ENCODE peak calls at places on chromosomes 13 and 19, in four cellular contexts. One of them, this sample, is unnamed. For H3K9me3, the result is how much of the 10 kb centered on the place peaks cover.

GRCh38 chr13:113862766-113863510 is 938 bp downstream of the GAS6 start:
- DNase-seq in Karpas-422: no peak
- DNase-seq in neuronal stem cell: no peak
- DNase-seq in uterus: peak
- DNase-seq in this sample: no peak

GRCh38 chr13:79741006-79741405 is 260.1 kb downstream of the NDFIP2 start:
- DNase-seq in Karpas-422: no peak
- DNase-seq in neuronal stem cell: no peak
- DNase-seq in uterus: no peak
- DNase-seq in this sample: peak

GRCh38 chr13:29679357-29680050 is 84.0 kb upstream of the SLC7A1 start:
- DNase-seq in Karpas-422: no peak
- DNase-seq in neuronal stem cell: no peak
- DNase-seq in uterus: no peak
- DNase-seq in this sample: no peak

GRCh38 chr13:82713681-82714405 is 1168.4 kb downstream of the SLITRK1 start:
- DNase-seq in Karpas-422: no peak
- DNase-seq in neuronal stem cell: no peak
- DNase-seq in uterus: no peak
- DNase-seq in this sample: peak

GRCh38 chr13:37412271-37412683 is 186.3 kb downstream of the POSTN start:
- DNase-seq in Karpas-422: no peak
- DNase-seq in neuronal stem cell: no peak
- DNase-seq in uterus: no peak
- DNase-seq in this sample: no peak

GRCh38 chr19:6479836-6480398 is 1.7 kb downstream of the DENND1C start:
- DNase-seq in Karpas-422: no peak
- DNase-seq in neuronal stem cell: no peak
- DNase-seq in uterus: no peak
- DNase-seq in this sample: no peak

GRCh38 chr13:20891768-20892167 is 10.8 kb downstream of the XPO4 start:
- DNase-seq in Karpas-422: no peak
- DNase-seq in neuronal stem cell: no peak
- DNase-seq in uterus: no peak
- DNase-seq in this sample: no peak

GRCh38 chr13:109610517-109610916 is 175.9 kb downstream of the IRS2 start:
- DNase-seq in Karpas-422: peak
- DNase-seq in neuronal stem cell: no peak
- DNase-seq in uterus: no peak
- DNase-seq in this sample: peak

GRCh38 chr19:13986348-13986904 is 19.7 kb downstream of the RFX1 start:
- DNase-seq in Karpas-422: peak
- DNase-seq in neuronal stem cell: no peak
- DNase-seq in uterus: peak
- DNase-seq in this sample: peak

GRCh38 chr13:101579291-101579802 is 126.9 kb downstream of the ITGBL1 start:
- DNase-seq in Karpas-422: no peak
- DNase-seq in neuronal stem cell: no peak
- DNase-seq in uterus: no peak
- DNase-seq in this sample: peak

GRCh38 chr19:33767898-33768413 is 28.7 kb upstream of the KCTD15 start:
- DNase-seq in Karpas-422: peak
- DNase-seq in neuronal stem cell: peak
- DNase-seq in uterus: no peak
- DNase-seq in this sample: peak

GRCh38 chr19:34089566-34089965 is 82.7 kb upstream of the LSM14A start:
- DNase-seq in Karpas-422: no peak
- DNase-seq in neuronal stem cell: no peak
- DNase-seq in uterus: no peak
- DNase-seq in this sample: no peak

GRCh38 chr19:14089412-14089661 is 1.2 kb downstream of the SAMD1 start:
- DNase-seq in Karpas-422: peak
- DNase-seq in neuronal stem cell: no peak
- DNase-seq in uterus: no peak
- DNase-seq in this sample: no peak

GRCh38 chr19:28882818-28883217 is 330.1 kb downstream of the UQCRFS1 start:
- DNase-seq in Karpas-422: no peak
- DNase-seq in neuronal stem cell: no peak
- DNase-seq in uterus: no peak
- DNase-seq in this sample: no peak

GRCh38 chr13:99721606-99722384 is 220.5 kb downstream of the TM9SF2 start:
- DNase-seq in Karpas-422: peak
- DNase-seq in neuronal stem cell: peak
- DNase-seq in uterus: no peak
- DNase-seq in this sample: no peak

GRCh38 chr19:351976-352625 is 7.5 kb upstream of the MIER2 start:
- DNase-seq in Karpas-422: no peak
- DNase-seq in neuronal stem cell: no peak
- DNase-seq in uterus: no peak
- DNase-seq in this sample: no peak

GRCh38 chr19:38718747-38719543 is 25.3 kb downstream of the CAPN12 start:
- DNase-seq in Karpas-422: no peak
- DNase-seq in neuronal stem cell: no peak
- DNase-seq in uterus: peak
- DNase-seq in this sample: peak

GRCh38 chr13:71865858-71866172 is 1.2 kb downstream of the DACH1 start:
- DNase-seq in Karpas-422: no peak
- DNase-seq in neuronal stem cell: no peak
- DNase-seq in uterus: peak
- DNase-seq in this sample: peak

GRCh38 chr19:45809643-45810159 is 5.4 kb downstream of the RSPH6A start:
- DNase-seq in Karpas-422: no peak
- DNase-seq in neuronal stem cell: no peak
- DNase-seq in uterus: no peak
- DNase-seq in this sample: peak

GRCh38 chr13:23804166-23804565 is 85.0 kb downstream of the MIPEP start:
- DNase-seq in Karpas-422: no peak
- DNase-seq in neuronal stem cell: no peak
- DNase-seq in uterus: no peak
- DNase-seq in this sample: no peak

GRCh38 chr19:37412700-37413099 is 41.8 kb downstream of the ZNF527 start:
- DNase-seq in Karpas-422: no peak
- DNase-seq in neuronal stem cell: no peak
- DNase-seq in uterus: no peak
- DNase-seq in this sample: no peak
- H3K9me3 ChIP-seq in Karpas-422: half or more
- H3K9me3 ChIP-seq in neuronal stem cell: half or more
- H3K9me3 ChIP-seq in uterus: under half
- H3K9me3 ChIP-seq in this sample: half or more

DNA sequence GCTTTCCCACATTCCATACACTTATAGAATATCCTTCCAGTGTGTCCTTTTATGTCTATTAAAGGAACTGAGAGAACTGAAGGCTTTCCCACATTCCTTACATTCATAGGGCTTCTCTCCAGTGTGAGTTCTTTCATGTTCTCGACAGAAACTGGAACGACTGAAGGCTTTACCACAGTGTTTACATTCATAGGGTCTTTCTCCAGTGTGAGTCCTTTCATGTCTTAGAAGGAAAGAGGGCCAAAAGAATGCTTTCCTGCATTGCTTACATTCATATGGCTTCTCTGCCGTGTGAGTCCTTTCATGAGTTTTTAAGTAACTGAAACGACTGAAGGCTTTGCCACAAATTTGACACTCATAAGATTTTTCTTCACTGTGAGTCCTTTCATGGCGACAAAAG is 22.3 kb downstream of the ZNF44 start:
- DNase-seq in Karpas-422: no peak
- DNase-seq in neuronal stem cell: no peak
- DNase-seq in uterus: no peak
- DNase-seq in this sample: no peak
- H3K9me3 ChIP-seq in Karpas-422: under half
- H3K9me3 ChIP-seq in neuronal stem cell: half or more
- H3K9me3 ChIP-seq in uterus: under half
- H3K9me3 ChIP-seq in this sample: half or more

DNA sequence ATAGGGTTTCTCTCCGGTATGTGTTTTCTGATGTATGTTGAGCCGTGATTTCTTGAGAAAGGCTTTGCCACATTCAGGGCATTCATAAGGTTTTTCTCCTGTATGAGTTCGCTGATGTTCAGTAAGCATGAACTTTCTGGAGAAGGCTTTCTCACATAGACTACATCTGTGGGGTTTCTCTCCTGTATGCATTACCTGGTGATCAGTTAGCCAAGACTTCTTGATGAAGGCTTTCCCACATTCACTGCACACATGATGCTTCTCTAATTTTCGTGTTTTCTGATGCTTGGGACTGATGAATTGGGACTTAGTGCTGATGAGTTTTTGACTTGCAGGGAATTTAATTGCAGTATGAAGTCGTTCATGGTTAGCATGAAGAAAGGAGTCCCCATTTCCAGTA is 21.1 kb downstream of the ZNF350 start:
- DNase-seq in Karpas-422: no peak
- DNase-seq in neuronal stem cell: no peak
- DNase-seq in uterus: no peak
- DNase-seq in this sample: no peak
- H3K9me3 ChIP-seq in Karpas-422: under half
- H3K9me3 ChIP-seq in neuronal stem cell: half or more
- H3K9me3 ChIP-seq in uterus: under half
- H3K9me3 ChIP-seq in this sample: under half

GRCh38 chr19:36460046-36460445 is 29.3 kb downstream of the ZNF566 start:
- DNase-seq in Karpas-422: no peak
- DNase-seq in neuronal stem cell: no peak
- DNase-seq in uterus: no peak
- DNase-seq in this sample: no peak

GRCh38 chr19:36456831-36457230 is 32.5 kb downstream of the ZNF566 start:
- DNase-seq in Karpas-422: no peak
- DNase-seq in neuronal stem cell: no peak
- DNase-seq in uterus: no peak
- DNase-seq in this sample: no peak
- H3K9me3 ChIP-seq in Karpas-422: under half
- H3K9me3 ChIP-seq in neuronal stem cell: half or more
- H3K9me3 ChIP-seq in uterus: under half
- H3K9me3 ChIP-seq in this sample: under half

DNA sequence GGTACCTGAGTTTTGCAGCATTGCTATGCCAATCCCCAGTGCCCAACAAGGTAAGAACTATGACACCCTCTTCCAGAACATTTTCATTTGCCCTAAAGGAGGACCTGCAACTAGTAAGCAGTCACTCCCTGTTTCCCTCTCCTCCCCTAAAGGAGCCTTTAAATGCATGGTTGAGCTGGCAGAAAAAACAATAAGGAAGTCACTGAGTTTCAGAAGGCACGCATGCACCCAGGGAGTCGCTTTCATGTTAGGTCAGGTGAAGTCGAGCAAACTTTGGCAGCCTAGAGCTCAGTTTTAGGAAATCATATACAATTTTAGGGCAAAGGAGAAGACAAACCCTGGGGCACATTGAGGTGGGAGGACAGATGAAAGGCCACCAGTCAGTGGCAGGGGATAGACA is 11.8 kb downstream of the NLRP11 start:
- DNase-seq in Karpas-422: peak
- DNase-seq in neuronal stem cell: no peak
- DNase-seq in uterus: no peak
- DNase-seq in this sample: no peak
- H3K9me3 ChIP-seq in Karpas-422: under half
- H3K9me3 ChIP-seq in neuronal stem cell: under half
- H3K9me3 ChIP-seq in uterus: under half
- H3K9me3 ChIP-seq in this sample: under half

DNA sequence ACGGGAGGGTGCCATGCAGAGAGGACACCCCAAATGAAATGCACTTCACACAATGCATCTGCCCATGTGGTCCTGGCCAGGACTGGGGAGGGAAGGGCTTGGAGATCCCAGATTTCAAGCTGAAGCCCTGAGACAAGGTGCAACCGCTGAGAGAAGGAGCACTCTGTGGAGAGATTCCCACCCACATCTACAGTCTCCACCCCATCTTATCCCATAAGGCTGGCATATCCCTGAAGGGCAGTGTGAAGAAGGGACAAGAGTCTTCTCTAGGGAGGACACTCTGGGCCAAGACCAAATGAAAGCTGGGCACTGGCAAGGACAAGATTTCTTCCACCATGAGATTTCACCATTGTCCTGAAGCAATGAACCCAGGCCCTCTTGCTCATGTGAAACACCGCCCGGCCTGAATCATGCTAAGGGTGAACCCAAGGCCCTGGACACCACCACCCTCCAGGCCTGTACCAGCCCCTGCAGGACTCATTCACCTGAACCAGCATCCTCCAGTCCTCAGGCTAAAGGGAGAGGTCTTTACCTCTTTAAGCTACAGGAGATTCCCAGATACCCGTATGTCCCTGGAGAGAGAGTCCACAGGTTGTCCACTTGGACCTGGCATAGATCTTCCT is 20.5 kb downstream of the CEACAM4 start:
- DNase-seq in Karpas-422: no peak
- DNase-seq in neuronal stem cell: no peak
- DNase-seq in uterus: no peak
- DNase-seq in this sample: no peak
- H3K9me3 ChIP-seq in Karpas-422: under half
- H3K9me3 ChIP-seq in neuronal stem cell: under half
- H3K9me3 ChIP-seq in uterus: under half
- H3K9me3 ChIP-seq in this sample: under half

DNA sequence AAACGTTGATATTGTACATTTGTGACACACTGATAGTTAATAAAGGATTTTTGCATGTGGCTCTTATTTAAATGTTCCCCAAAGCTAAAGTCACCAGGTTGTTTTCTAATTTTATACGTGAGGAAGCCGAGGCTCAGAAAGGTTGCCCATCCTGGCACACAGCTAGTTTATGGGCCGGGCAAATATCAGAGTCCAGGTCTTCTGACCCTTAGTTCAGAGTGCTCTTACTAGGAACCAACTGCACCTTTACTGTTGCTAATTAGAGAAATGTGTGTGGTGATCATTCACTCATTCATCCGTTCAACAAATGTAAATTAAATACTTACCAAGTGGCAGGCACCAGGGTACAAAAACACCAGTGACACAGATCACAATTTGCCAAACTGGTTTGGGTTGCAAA is 46.3 kb upstream of the RGCC start:
- DNase-seq in Karpas-422: no peak
- DNase-seq in neuronal stem cell: no peak
- DNase-seq in uterus: no peak
- DNase-seq in this sample: no peak
- H3K9me3 ChIP-seq in Karpas-422: under half
- H3K9me3 ChIP-seq in neuronal stem cell: under half
- H3K9me3 ChIP-seq in uterus: under half
- H3K9me3 ChIP-seq in this sample: under half